ENCODE peak calls at places on chromosomes 12 and 14, in ten cellular contexts. One of them, this sample, is unnamed.

GRCh38 chr12:62625238-62625637 is 158.6 kb downstream of the MON2 start:
- DNase-seq in GM12865: no peak
- DNase-seq in ovary: no peak
- DNase-seq in tibial artery: no peak
- DNase-seq in lower leg skin: no peak
- DNase-seq in dorsolateral prefrontal cortex: no peak
- DNase-seq in cardiac muscle cell: peak
- DNase-seq in SK-N-SH: no peak
- DNase-seq in colonic mucosa: no peak
- DNase-seq in PC-9: no peak
- DNase-seq in this sample: peak

GRCh38 chr12:4034926-4035325 is 161.7 kb upstream of the PARP11 start:
- DNase-seq in colonic mucosa: no peak
- DNase-seq in cardiac muscle cell: no peak
- DNase-seq in tibial artery: no peak
- DNase-seq in ovary: no peak
- DNase-seq in dorsolateral prefrontal cortex: no peak
- DNase-seq in GM12865: no peak
- DNase-seq in SK-N-SH: no peak
- DNase-seq in lower leg skin: no peak
- DNase-seq in PC-9: no peak
- DNase-seq in this sample: no peak

GRCh38 chr12:46209914-46210834 is 58.7 kb downstream of the SLC38A1 start:
- DNase-seq in ovary: no peak
- DNase-seq in tibial artery: no peak
- DNase-seq in cardiac muscle cell: peak
- DNase-seq in PC-9: peak
- DNase-seq in lower leg skin: no peak
- DNase-seq in colonic mucosa: peak
- DNase-seq in SK-N-SH: no peak
- DNase-seq in dorsolateral prefrontal cortex: no peak
- DNase-seq in GM12865: peak
- DNase-seq in this sample: no peak

GRCh38 chr14:94998702-94999101 is 158.6 kb downstream of the DICER1 start:
- DNase-seq in dorsolateral prefrontal cortex: no peak
- DNase-seq in cardiac muscle cell: no peak
- DNase-seq in ovary: no peak
- DNase-seq in tibial artery: no peak
- DNase-seq in SK-N-SH: no peak
- DNase-seq in lower leg skin: no peak
- DNase-seq in GM12865: no peak
- DNase-seq in PC-9: no peak
- DNase-seq in colonic mucosa: no peak
- DNase-seq in this sample: no peak

GRCh38 chr12:120007272-120007671 is 18.2 kb downstream of the BICDL1 start:
- DNase-seq in SK-N-SH: no peak
- DNase-seq in dorsolateral prefrontal cortex: no peak
- DNase-seq in PC-9: no peak
- DNase-seq in cardiac muscle cell: no peak
- DNase-seq in colonic mucosa: no peak
- DNase-seq in tibial artery: no peak
- DNase-seq in ovary: no peak
- DNase-seq in GM12865: peak
- DNase-seq in lower leg skin: no peak
- DNase-seq in this sample: no peak

GRCh38 chr14:61434315-61434714 is 112.9 kb downstream of the PRKCH start:
- DNase-seq in dorsolateral prefrontal cortex: no peak
- DNase-seq in cardiac muscle cell: no peak
- DNase-seq in PC-9: no peak
- DNase-seq in ovary: no peak
- DNase-seq in lower leg skin: no peak
- DNase-seq in SK-N-SH: no peak
- DNase-seq in GM12865: no peak
- DNase-seq in colonic mucosa: no peak
- DNase-seq in tibial artery: no peak
- DNase-seq in this sample: peak

GRCh38 chr12:9244894-9245293 is 36.7 kb upstream of the PZP start:
- DNase-seq in tibial artery: no peak
- DNase-seq in dorsolateral prefrontal cortex: peak
- DNase-seq in PC-9: no peak
- DNase-seq in GM12865: peak
- DNase-seq in lower leg skin: no peak
- DNase-seq in cardiac muscle cell: no peak
- DNase-seq in ovary: no peak
- DNase-seq in colonic mucosa: no peak
- DNase-seq in SK-N-SH: no peak
- DNase-seq in this sample: no peak

GRCh38 chr12:104729610-104730446 is 228.3 kb downstream of the SLC41A2 start:
- DNase-seq in GM12865: no peak
- DNase-seq in colonic mucosa: no peak
- DNase-seq in tibial artery: no peak
- DNase-seq in dorsolateral prefrontal cortex: no peak
- DNase-seq in PC-9: no peak
- DNase-seq in SK-N-SH: no peak
- DNase-seq in lower leg skin: no peak
- DNase-seq in cardiac muscle cell: no peak
- DNase-seq in ovary: no peak
- DNase-seq in this sample: no peak

GRCh38 chr12:9256758-9257405 is 48.7 kb upstream of the PZP start:
- DNase-seq in dorsolateral prefrontal cortex: no peak
- DNase-seq in PC-9: no peak
- DNase-seq in GM12865: no peak
- DNase-seq in ovary: no peak
- DNase-seq in cardiac muscle cell: no peak
- DNase-seq in SK-N-SH: no peak
- DNase-seq in lower leg skin: no peak
- DNase-seq in tibial artery: no peak
- DNase-seq in colonic mucosa: no peak
- DNase-seq in this sample: no peak

GRCh38 chr12:48978741-48979601 is 849 bp downstream of the WNT1 start:
- DNase-seq in colonic mucosa: no peak
- DNase-seq in SK-N-SH: no peak
- DNase-seq in dorsolateral prefrontal cortex: no peak
- DNase-seq in lower leg skin: no peak
- DNase-seq in cardiac muscle cell: no peak
- DNase-seq in ovary: no peak
- DNase-seq in GM12865: no peak
- DNase-seq in tibial artery: no peak
- DNase-seq in PC-9: no peak
- DNase-seq in this sample: no peak

GRCh38 chr12:48978291-48978740 is at the start of gene WNT1:
- DNase-seq in colonic mucosa: no peak
- DNase-seq in SK-N-SH: peak
- DNase-seq in cardiac muscle cell: no peak
- DNase-seq in ovary: no peak
- DNase-seq in dorsolateral prefrontal cortex: no peak
- DNase-seq in PC-9: no peak
- DNase-seq in lower leg skin: no peak
- DNase-seq in tibial artery: no peak
- DNase-seq in GM12865: no peak
- DNase-seq in this sample: no peak

GRCh38 chr12:48980389-48980952 is 2.3 kb downstream of the WNT1 start:
- DNase-seq in cardiac muscle cell: no peak
- DNase-seq in ovary: no peak
- DNase-seq in PC-9: peak
- DNase-seq in lower leg skin: no peak
- DNase-seq in GM12865: no peak
- DNase-seq in dorsolateral prefrontal cortex: no peak
- DNase-seq in SK-N-SH: peak
- DNase-seq in colonic mucosa: peak
- DNase-seq in tibial artery: no peak
- DNase-seq in this sample: no peak

GRCh38 chr12:48979602-48980388 is 1.7 kb downstream of the WNT1 start:
- DNase-seq in tibial artery: no peak
- DNase-seq in lower leg skin: no peak
- DNase-seq in ovary: no peak
- DNase-seq in dorsolateral prefrontal cortex: no peak
- DNase-seq in SK-N-SH: no peak
- DNase-seq in GM12865: peak
- DNase-seq in PC-9: no peak
- DNase-seq in cardiac muscle cell: no peak
- DNase-seq in colonic mucosa: no peak
- DNase-seq in this sample: no peak

DNA sequence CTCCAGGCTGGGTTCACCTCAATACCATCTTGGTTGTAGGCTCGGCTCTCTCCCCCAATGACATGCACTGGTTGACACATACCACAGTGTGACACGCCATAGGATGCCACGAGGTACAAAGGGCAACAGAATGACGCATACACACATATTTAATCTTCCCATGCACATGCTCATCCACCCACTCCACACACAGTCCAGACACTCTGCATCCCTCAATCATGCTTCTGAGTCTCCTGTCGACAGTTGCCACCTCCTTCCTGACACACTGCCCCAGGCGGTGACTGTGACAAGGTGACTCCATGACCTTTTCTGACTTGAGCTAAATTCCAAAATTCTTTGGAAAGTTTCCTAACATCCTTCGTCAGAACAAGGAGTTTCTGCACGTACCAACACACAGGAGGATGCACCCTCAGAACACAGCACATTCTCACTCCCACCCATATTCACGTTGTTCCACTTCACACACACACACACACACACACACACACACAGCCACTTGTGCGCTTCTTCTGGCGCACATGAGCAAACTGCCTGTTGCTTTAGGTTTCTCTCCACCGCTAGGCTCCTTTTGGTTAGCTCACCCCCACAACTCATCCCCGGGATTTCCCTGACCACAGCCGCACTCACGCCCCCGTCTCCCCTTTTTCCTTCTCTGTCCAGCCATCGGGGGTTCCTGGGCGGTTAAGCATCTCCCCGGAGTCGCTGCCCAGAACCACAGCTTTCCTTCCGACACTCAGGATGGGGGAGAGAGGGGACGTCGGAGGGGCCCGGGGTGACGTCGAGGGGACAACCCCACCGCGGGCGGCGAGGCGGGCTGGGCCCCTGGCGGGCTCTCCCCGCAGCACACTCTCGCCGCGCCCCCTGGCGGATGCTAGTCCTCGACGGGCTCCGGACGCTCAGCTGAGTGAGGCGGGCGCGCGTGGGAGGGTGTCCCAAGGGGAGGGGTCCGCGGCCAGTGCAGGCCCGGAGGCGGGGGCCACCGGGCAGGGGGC is 536 bp upstream of the WNT1 start:
- DNase-seq in colonic mucosa: peak
- DNase-seq in tibial artery: no peak
- DNase-seq in ovary: peak
- DNase-seq in dorsolateral prefrontal cortex: no peak
- DNase-seq in PC-9: no peak
- DNase-seq in SK-N-SH: peak
- DNase-seq in GM12865: peak
- DNase-seq in lower leg skin: peak
- DNase-seq in cardiac muscle cell: no peak
- DNase-seq in this sample: peak
- H3K4me3 ChIP-seq in colonic mucosa: peak
- H3K4me3 ChIP-seq in tibial artery: peak
- H3K4me3 ChIP-seq in ovary: no peak
- H3K4me3 ChIP-seq in dorsolateral prefrontal cortex: no peak
- H3K4me3 ChIP-seq in PC-9: no peak
- H3K4me3 ChIP-seq in SK-N-SH: peak
- H3K4me3 ChIP-seq in GM12865: peak
- H3K4me3 ChIP-seq in lower leg skin: no peak
- H3K4me3 ChIP-seq in cardiac muscle cell: no peak
- H3K4me3 ChIP-seq in this sample: no peak

DNA sequence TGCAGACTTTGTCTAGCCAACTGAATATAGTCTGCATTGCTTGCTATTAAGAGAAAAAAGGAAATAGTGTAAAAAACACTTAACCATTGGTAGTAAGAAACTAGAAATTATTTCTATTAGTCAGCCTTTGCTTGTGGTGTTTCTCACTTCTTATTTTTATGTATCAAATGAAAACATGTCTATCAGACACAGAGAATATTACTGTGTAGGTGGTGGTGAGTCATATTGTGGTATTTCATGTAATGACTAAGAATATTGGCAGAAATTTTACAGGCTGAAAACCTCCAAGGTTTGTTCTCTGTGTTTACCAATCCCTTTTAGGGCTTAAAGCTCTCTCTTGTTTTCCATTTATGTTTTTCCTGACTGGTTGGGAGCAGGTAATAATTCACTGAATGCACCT is 87.2 kb downstream of the DAAM1 start:
- DNase-seq in dorsolateral prefrontal cortex: no peak
- DNase-seq in GM12865: peak
- DNase-seq in SK-N-SH: no peak
- DNase-seq in tibial artery: no peak
- DNase-seq in lower leg skin: no peak
- DNase-seq in colonic mucosa: no peak
- DNase-seq in cardiac muscle cell: peak
- DNase-seq in ovary: no peak
- DNase-seq in PC-9: no peak
- DNase-seq in this sample: peak
- TF ChIP-seq CTCF in dorsolateral prefrontal cortex: no peak
- TF ChIP-seq CTCF in GM12865: no peak
- TF ChIP-seq CTCF in SK-N-SH: no peak
- TF ChIP-seq CTCF in tibial artery: no peak
- TF ChIP-seq CTCF in lower leg skin: no peak
- TF ChIP-seq CTCF in colonic mucosa: no peak
- TF ChIP-seq CTCF in cardiac muscle cell: no peak
- TF ChIP-seq CTCF in ovary: no peak
- TF ChIP-seq CTCF in PC-9: no peak
- TF ChIP-seq CTCF in this sample: no peak

GRCh38 chr12:25714219-25714984 is 161.3 kb upstream of the LMNTD1 start:
- DNase-seq in PC-9: no peak
- DNase-seq in dorsolateral prefrontal cortex: no peak
- DNase-seq in cardiac muscle cell: no peak
- DNase-seq in ovary: no peak
- DNase-seq in SK-N-SH: no peak
- DNase-seq in lower leg skin: no peak
- DNase-seq in colonic mucosa: no peak
- DNase-seq in tibial artery: no peak
- DNase-seq in GM12865: no peak
- DNase-seq in this sample: no peak
- H3K4me3 ChIP-seq in PC-9: no peak
- H3K4me3 ChIP-seq in dorsolateral prefrontal cortex: no peak
- H3K4me3 ChIP-seq in cardiac muscle cell: no peak
- H3K4me3 ChIP-seq in ovary: no peak
- H3K4me3 ChIP-seq in SK-N-SH: no peak
- H3K4me3 ChIP-seq in lower leg skin: no peak
- H3K4me3 ChIP-seq in colonic mucosa: no peak
- H3K4me3 ChIP-seq in tibial artery: no peak
- H3K4me3 ChIP-seq in GM12865: no peak
- H3K4me3 ChIP-seq in this sample: no peak

DNA sequence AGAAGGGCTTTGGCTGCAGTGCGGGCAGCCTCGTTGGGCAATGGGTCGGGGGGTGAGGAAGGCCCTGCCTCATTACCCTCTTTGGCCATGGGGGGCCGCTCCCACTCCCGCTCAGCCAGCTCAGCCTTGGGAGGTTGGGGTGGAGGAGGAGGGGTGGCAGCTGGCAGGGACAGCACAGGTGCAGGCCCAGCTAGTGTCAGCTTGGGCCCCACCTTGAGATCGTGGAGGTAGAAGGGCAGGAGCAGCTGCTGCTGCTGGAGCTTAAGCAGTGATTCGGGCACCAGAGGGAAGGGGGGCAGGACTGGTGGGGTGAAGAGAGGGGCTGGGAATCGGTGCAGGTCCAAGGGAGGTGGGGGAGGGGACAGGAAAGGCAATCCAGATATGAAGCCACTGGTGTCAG is 26.0 kb downstream of the ZFHX2 start:
- DNase-seq in colonic mucosa: no peak
- DNase-seq in ovary: no peak
- DNase-seq in GM12865: no peak
- DNase-seq in cardiac muscle cell: no peak
- DNase-seq in PC-9: no peak
- DNase-seq in tibial artery: no peak
- DNase-seq in dorsolateral prefrontal cortex: no peak
- DNase-seq in lower leg skin: no peak
- DNase-seq in SK-N-SH: no peak
- DNase-seq in this sample: no peak
- TF ChIP-seq CTCF in colonic mucosa: no peak
- TF ChIP-seq CTCF in ovary: no peak
- TF ChIP-seq CTCF in GM12865: no peak
- TF ChIP-seq CTCF in cardiac muscle cell: no peak
- TF ChIP-seq CTCF in PC-9: no peak
- TF ChIP-seq CTCF in tibial artery: no peak
- TF ChIP-seq CTCF in dorsolateral prefrontal cortex: no peak
- TF ChIP-seq CTCF in lower leg skin: no peak
- TF ChIP-seq CTCF in SK-N-SH: no peak
- TF ChIP-seq CTCF in this sample: no peak